ENCODE peak calls at places on chromosomes 12 and 14, in nine cellular contexts. One of them, this sample, is unnamed.

GRCh38 chr12:98998697-98999299 is 353.7 kb downstream of the APAF1 start:
- DNase-seq in fibroblast of lung: peak
- DNase-seq in H1: no peak
- DNase-seq in mesendoderm: peak
- DNase-seq in IMR-90: peak
- DNase-seq in A549: peak
- DNase-seq in OCI-LY7: peak
- DNase-seq in astrocyte: peak
- DNase-seq in mammary epithelial cell: peak
- DNase-seq in this sample: no peak

GRCh38 chr12:102427542-102427923 is 52.8 kb downstream of the IGF1 start:
- DNase-seq in A549: no peak
- DNase-seq in mammary epithelial cell: no peak
- DNase-seq in fibroblast of lung: no peak
- DNase-seq in astrocyte: no peak
- DNase-seq in IMR-90: no peak
- DNase-seq in mesendoderm: no peak
- DNase-seq in H1: no peak
- DNase-seq in OCI-LY7: no peak
- DNase-seq in this sample: no peak

GRCh38 chr12:117441751-117442150 is 80.3 kb upstream of the NOS1 start:
- DNase-seq in fibroblast of lung: no peak
- DNase-seq in OCI-LY7: no peak
- DNase-seq in IMR-90: no peak
- DNase-seq in A549: peak
- DNase-seq in H1: no peak
- DNase-seq in mammary epithelial cell: no peak
- DNase-seq in astrocyte: peak
- DNase-seq in mesendoderm: peak
- DNase-seq in this sample: peak

GRCh38 chr12:85191-85666 is 18.7 kb downstream of the IQSEC3 start:
- DNase-seq in fibroblast of lung: no peak
- DNase-seq in OCI-LY7: no peak
- DNase-seq in IMR-90: no peak
- DNase-seq in A549: no peak
- DNase-seq in mesendoderm: no peak
- DNase-seq in mammary epithelial cell: no peak
- DNase-seq in H1: no peak
- DNase-seq in astrocyte: no peak
- DNase-seq in this sample: peak

GRCh38 chr12:3022411-3022810 is 54.8 kb upstream of the TSPAN9 start:
- DNase-seq in IMR-90: no peak
- DNase-seq in H1: no peak
- DNase-seq in mesendoderm: no peak
- DNase-seq in astrocyte: no peak
- DNase-seq in mammary epithelial cell: no peak
- DNase-seq in OCI-LY7: no peak
- DNase-seq in fibroblast of lung: no peak
- DNase-seq in A549: no peak
- DNase-seq in this sample: no peak

GRCh38 chr12:109716512-109717389 is 3.1 kb downstream of the FAM222A start:
- DNase-seq in fibroblast of lung: peak
- DNase-seq in mesendoderm: no peak
- DNase-seq in mammary epithelial cell: no peak
- DNase-seq in A549: no peak
- DNase-seq in IMR-90: peak
- DNase-seq in astrocyte: no peak
- DNase-seq in OCI-LY7: no peak
- DNase-seq in H1: no peak
- DNase-seq in this sample: no peak

GRCh38 chr12:56102683-56103065 is 1.7 kb upstream of the PA2G4 start:
- DNase-seq in mammary epithelial cell: no peak
- DNase-seq in H1: no peak
- DNase-seq in fibroblast of lung: no peak
- DNase-seq in mesendoderm: no peak
- DNase-seq in OCI-LY7: no peak
- DNase-seq in astrocyte: no peak
- DNase-seq in IMR-90: no peak
- DNase-seq in A549: no peak
- DNase-seq in this sample: no peak

GRCh38 chr12:4809013-4809448 is 88.8 kb downstream of the GALNT8 start:
- DNase-seq in mammary epithelial cell: no peak
- DNase-seq in A549: no peak
- DNase-seq in astrocyte: peak
- DNase-seq in OCI-LY7: no peak
- DNase-seq in H1: peak
- DNase-seq in mesendoderm: peak
- DNase-seq in fibroblast of lung: no peak
- DNase-seq in IMR-90: no peak
- DNase-seq in this sample: peak

GRCh38 chr14:59439256-59440015 is 25.7 kb downstream of the GPR135 start:
- DNase-seq in mammary epithelial cell: no peak
- DNase-seq in A549: no peak
- DNase-seq in fibroblast of lung: peak
- DNase-seq in H1: no peak
- DNase-seq in mesendoderm: no peak
- DNase-seq in astrocyte: peak
- DNase-seq in OCI-LY7: no peak
- DNase-seq in IMR-90: peak
- DNase-seq in this sample: no peak

GRCh38 chr12:54126696-54127537 is 61.9 kb downstream of the SMUG1 start:
- DNase-seq in H1: no peak
- DNase-seq in astrocyte: no peak
- DNase-seq in OCI-LY7: no peak
- DNase-seq in IMR-90: no peak
- DNase-seq in mesendoderm: peak
- DNase-seq in A549: peak
- DNase-seq in fibroblast of lung: peak
- DNase-seq in mammary epithelial cell: peak
- DNase-seq in this sample: peak

GRCh38 chr12:100348657-100349454 is 8.0 kb upstream of the SLC17A8 start:
- DNase-seq in mammary epithelial cell: peak
- DNase-seq in A549: peak
- DNase-seq in OCI-LY7: peak
- DNase-seq in H1: no peak
- DNase-seq in mesendoderm: peak
- DNase-seq in astrocyte: peak
- DNase-seq in IMR-90: peak
- DNase-seq in fibroblast of lung: peak
- DNase-seq in this sample: no peak

GRCh38 chr12:106585862-106586534 is 3.2 kb downstream of the RFX4 start:
- DNase-seq in mesendoderm: peak
- DNase-seq in H1: no peak
- DNase-seq in IMR-90: no peak
- DNase-seq in A549: no peak
- DNase-seq in OCI-LY7: no peak
- DNase-seq in mammary epithelial cell: peak
- DNase-seq in fibroblast of lung: no peak
- DNase-seq in astrocyte: no peak
- DNase-seq in this sample: peak

GRCh38 chr14:58082491-58083098 is 69.4 kb downstream of the ARMH4 start:
- DNase-seq in IMR-90: peak
- DNase-seq in mesendoderm: peak
- DNase-seq in mammary epithelial cell: peak
- DNase-seq in A549: peak
- DNase-seq in H1: no peak
- DNase-seq in OCI-LY7: no peak
- DNase-seq in astrocyte: peak
- DNase-seq in fibroblast of lung: peak
- DNase-seq in this sample: no peak

GRCh38 chr14:100291305-100292075 is 14.8 kb downstream of the SLC25A29 start:
- DNase-seq in mesendoderm: no peak
- DNase-seq in H1: no peak
- DNase-seq in OCI-LY7: no peak
- DNase-seq in A549: no peak
- DNase-seq in astrocyte: no peak
- DNase-seq in fibroblast of lung: no peak
- DNase-seq in mammary epithelial cell: no peak
- DNase-seq in IMR-90: no peak
- DNase-seq in this sample: no peak
- H3K4me2 ChIP-seq in mesendoderm: no peak
- H3K4me2 ChIP-seq in H1: no peak
- H3K4me2 ChIP-seq in OCI-LY7: no peak
- H3K4me2 ChIP-seq in A549: no peak
- H3K4me2 ChIP-seq in astrocyte: no peak
- H3K4me2 ChIP-seq in fibroblast of lung: no peak
- H3K4me2 ChIP-seq in mammary epithelial cell: no peak
- H3K4me2 ChIP-seq in IMR-90: no peak
- H3K4me2 ChIP-seq in this sample: no peak

DNA sequence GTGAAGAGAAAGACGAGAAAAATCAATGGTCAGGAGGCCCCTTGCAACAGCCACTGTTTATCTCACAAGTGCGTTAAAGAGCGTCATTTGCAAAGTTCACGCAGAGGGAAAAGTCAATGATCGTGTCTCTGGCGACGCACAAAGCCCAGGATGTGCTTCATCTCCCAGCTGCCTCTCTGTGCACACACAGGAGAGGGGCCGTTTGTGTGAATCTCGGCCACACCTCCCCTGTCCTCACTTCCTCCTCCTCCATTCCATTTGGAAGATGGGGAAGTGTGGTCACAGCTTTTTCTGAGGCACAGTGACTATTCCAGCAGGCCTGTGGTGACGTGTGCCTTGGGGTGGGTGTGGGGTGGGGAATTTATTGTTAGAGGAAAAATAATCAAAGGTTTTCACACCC is 90.4 kb downstream of the RBM19 start:
- DNase-seq in fibroblast of lung: peak
- DNase-seq in astrocyte: peak
- DNase-seq in OCI-LY7: no peak
- DNase-seq in IMR-90: peak
- DNase-seq in H1: no peak
- DNase-seq in mesendoderm: peak
- DNase-seq in mammary epithelial cell: no peak
- DNase-seq in A549: no peak
- DNase-seq in this sample: no peak
- H3K4me2 ChIP-seq in fibroblast of lung: no peak
- H3K4me2 ChIP-seq in astrocyte: peak
- H3K4me2 ChIP-seq in OCI-LY7: no peak
- H3K4me2 ChIP-seq in IMR-90: peak
- H3K4me2 ChIP-seq in H1: no peak
- H3K4me2 ChIP-seq in mesendoderm: no peak
- H3K4me2 ChIP-seq in mammary epithelial cell: no peak
- H3K4me2 ChIP-seq in A549: no peak
- H3K4me2 ChIP-seq in this sample: no peak

GRCh38 chr12:47023311-47023710 is 56.1 kb upstream of the PCED1B start:
- DNase-seq in fibroblast of lung: no peak
- DNase-seq in mesendoderm: peak
- DNase-seq in IMR-90: no peak
- DNase-seq in OCI-LY7: no peak
- DNase-seq in astrocyte: no peak
- DNase-seq in mammary epithelial cell: no peak
- DNase-seq in H1: no peak
- DNase-seq in A549: no peak
- DNase-seq in this sample: no peak

GRCh38 chr12:47025349-47025748 is 54.1 kb upstream of the PCED1B start:
- DNase-seq in OCI-LY7: no peak
- DNase-seq in fibroblast of lung: no peak
- DNase-seq in mesendoderm: no peak
- DNase-seq in mammary epithelial cell: no peak
- DNase-seq in IMR-90: no peak
- DNase-seq in astrocyte: no peak
- DNase-seq in H1: no peak
- DNase-seq in A549: no peak
- DNase-seq in this sample: no peak

GRCh38 chr12:47022296-47022695 is 57.1 kb upstream of the PCED1B start:
- DNase-seq in H1: no peak
- DNase-seq in mesendoderm: no peak
- DNase-seq in OCI-LY7: no peak
- DNase-seq in astrocyte: peak
- DNase-seq in fibroblast of lung: peak
- DNase-seq in mammary epithelial cell: peak
- DNase-seq in IMR-90: peak
- DNase-seq in A549: no peak
- DNase-seq in this sample: no peak

GRCh38 chr12:47024463-47024862 is 55.0 kb upstream of the PCED1B start:
- DNase-seq in mesendoderm: no peak
- DNase-seq in A549: no peak
- DNase-seq in fibroblast of lung: no peak
- DNase-seq in IMR-90: peak
- DNase-seq in astrocyte: peak
- DNase-seq in mammary epithelial cell: peak
- DNase-seq in OCI-LY7: no peak
- DNase-seq in H1: no peak
- DNase-seq in this sample: no peak

DNA sequence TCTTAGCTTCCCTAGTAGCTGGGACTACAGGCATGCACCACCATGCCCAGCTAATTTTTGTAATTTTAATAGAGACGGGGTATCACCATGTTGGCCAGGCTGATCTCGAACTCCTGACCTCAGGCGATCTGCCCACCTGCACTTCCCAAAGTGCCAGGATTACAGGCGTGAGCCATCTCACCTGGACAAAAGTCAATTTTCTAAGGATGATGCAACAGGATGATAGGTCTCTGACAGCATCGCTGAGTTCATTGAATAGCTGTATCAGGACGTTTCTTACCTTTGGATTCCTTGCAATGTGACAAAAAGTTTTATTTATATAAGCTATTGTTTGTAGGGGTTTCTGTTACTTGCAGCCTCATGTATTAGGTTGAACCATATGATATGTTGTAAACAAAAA is 55.5 kb upstream of the PCED1B start:
- DNase-seq in A549: no peak
- DNase-seq in mesendoderm: no peak
- DNase-seq in H1: no peak
- DNase-seq in astrocyte: no peak
- DNase-seq in OCI-LY7: no peak
- DNase-seq in fibroblast of lung: no peak
- DNase-seq in IMR-90: no peak
- DNase-seq in mammary epithelial cell: peak
- DNase-seq in this sample: no peak
- H3K4me2 ChIP-seq in A549: no peak
- H3K4me2 ChIP-seq in mesendoderm: no peak
- H3K4me2 ChIP-seq in H1: no peak
- H3K4me2 ChIP-seq in astrocyte: no peak
- H3K4me2 ChIP-seq in OCI-LY7: no peak
- H3K4me2 ChIP-seq in fibroblast of lung: no peak
- H3K4me2 ChIP-seq in IMR-90: no peak
- H3K4me2 ChIP-seq in mammary epithelial cell: peak
- H3K4me2 ChIP-seq in this sample: no peak

DNA sequence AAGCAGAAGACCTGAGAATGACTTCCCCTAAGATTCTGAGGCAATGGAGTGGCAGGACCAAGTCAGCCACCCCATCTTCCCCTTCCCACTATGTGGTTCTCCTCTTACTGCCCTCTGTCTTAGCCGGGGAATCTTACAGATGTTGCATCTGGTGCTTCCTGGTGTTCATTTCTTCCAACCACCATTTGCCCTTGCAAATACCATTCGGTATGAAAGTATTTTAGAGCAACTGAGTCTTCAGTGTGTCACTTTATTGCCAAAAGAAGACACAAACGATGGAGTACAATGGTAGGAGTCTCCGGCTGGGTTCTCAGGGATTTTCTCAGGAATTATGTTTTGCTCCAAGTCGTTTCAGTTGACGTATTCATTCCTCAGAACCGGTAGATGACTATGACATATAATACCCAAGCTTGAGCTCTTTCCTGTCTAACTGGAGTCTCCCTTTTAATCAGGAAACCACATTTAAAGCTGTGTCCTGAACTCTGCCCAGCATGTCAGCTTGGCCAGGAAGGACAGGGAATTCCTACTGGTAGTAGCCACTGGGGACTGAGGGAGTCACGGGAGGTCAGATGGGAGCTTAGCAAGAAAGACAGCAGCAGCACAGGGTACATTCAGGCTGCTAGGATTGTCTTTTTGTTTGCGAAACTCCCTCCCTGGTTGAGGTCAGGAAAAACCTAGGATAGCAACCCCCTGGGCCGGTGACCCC is 87.0 kb downstream of the SAMD4A start:
- DNase-seq in mesendoderm: peak
- DNase-seq in fibroblast of lung: peak
- DNase-seq in astrocyte: peak
- DNase-seq in IMR-90: peak
- DNase-seq in H1: no peak
- DNase-seq in mammary epithelial cell: peak
- DNase-seq in OCI-LY7: no peak
- DNase-seq in A549: peak
- DNase-seq in this sample: no peak
- H3K4me2 ChIP-seq in mesendoderm: no peak
- H3K4me2 ChIP-seq in fibroblast of lung: peak
- H3K4me2 ChIP-seq in astrocyte: peak
- H3K4me2 ChIP-seq in IMR-90: peak
- H3K4me2 ChIP-seq in H1: no peak
- H3K4me2 ChIP-seq in mammary epithelial cell: peak
- H3K4me2 ChIP-seq in OCI-LY7: no peak
- H3K4me2 ChIP-seq in A549: peak
- H3K4me2 ChIP-seq in this sample: no peak